ENCODE peak calls at places on chromosomes 5 and 9, in six cellular contexts. J is HCT116, Y is endothelial cell of umbilical vein, W is A549, O is adrenal gland, Z is Peyer's patch. I is an unnamed sample.
A peak's percentile ranks its signal among the peaks of the same experiment; 100 is the strongest.

GRCh38 chr5:32254987-32255900 is 57.5 kb downstream of the MTMR12 start:
- DNase-seq in J (no peak), Y (no peak), W (no peak), O (no peak), Z (no peak), I (peak; percentile 61)

GRCh38 chr5:134228624-134229023 is 2.8 kb upstream of the PPP2CA start:
- DNase-seq in J (no peak), Y (no peak), W (no peak), O (no peak), Z (no peak), I (no peak)

GRCh38 chr5:1089621-1090040 is 22.2 kb downstream of the SLC12A7 start:
- DNase-seq in J (no peak), Y (no peak), W (no peak), O (no peak), Z (no peak), I (no peak)

GRCh38 chr9:5838884-5839571 is 6.1 kb upstream of the ERMP1 start:
- DNase-seq in J (peak; percentile 77), Y (peak; percentile 55), W (peak; percentile 96), O (peak; percentile 77), Z (no peak), I (no peak)

GRCh38 chr5:137070521-137070920 is 428.6 kb downstream of the SPOCK1 start:
- DNase-seq in J (no peak), Y (no peak), W (no peak), O (no peak), Z (no peak), I (no peak)

GRCh38 chr9:3337515-3337914 is 188.3 kb downstream of the RFX3 start:
- DNase-seq in J (peak; percentile 22), Y (peak; percentile 83), W (no peak), O (peak; percentile 25), Z (no peak), I (no peak)

GRCh38 chr9:113564804-113565237 is 101.3 kb downstream of the RGS3 start:
- DNase-seq in J (no peak), Y (no peak), W (no peak), O (no peak), Z (no peak), I (peak; percentile 70)

GRCh38 chr5:173563246-173563645 is 53.2 kb downstream of the BOD1 start:
- DNase-seq in J (no peak), Y (no peak), W (no peak), O (no peak), Z (no peak), I (no peak)

GRCh38 chr5:100776244-100776643 is 126.8 kb downstream of the ST8SIA4 start:
- DNase-seq in J (no peak), Y (no peak), W (no peak), O (no peak), Z (no peak), I (no peak)

GRCh38 chr9:130607640-130608420 is 28.5 kb downstream of the FUBP3 start:
- DNase-seq in J (no peak), Y (no peak), W (no peak), O (peak; percentile 60), Z (no peak), I (no peak)

GRCh38 chr9:77462066-77462465 is 186.1 kb downstream of the GNA14 start:
- DNase-seq in J (no peak), Y (no peak), W (no peak), O (no peak), Z (no peak), I (no peak)

GRCh38 chr9:121711281-121711680 is 59.8 kb downstream of the DAB2IP start:
- DNase-seq in J (no peak), Y (no peak), W (no peak), O (no peak), Z (no peak), I (no peak)

GRCh38 chr5:138138949-138139775 is at the start of gene NME5:
- DNase-seq in J (peak; percentile 48), Y (peak; percentile 64), W (no peak), O (peak; percentile 79), Z (peak; percentile 35), I (peak; percentile 30)

GRCh38 chr5:154049685-154050084 is 10.9 kb downstream of the MFAP3 start:
- DNase-seq in J (no peak), Y (no peak), W (no peak), O (no peak), Z (no peak), I (no peak)

GRCh38 chr5:60210810-60211209 is 317.3 kb upstream of the PDE4D start:
- DNase-seq in J (no peak), Y (no peak), W (no peak), O (no peak), Z (no peak), I (no peak)

GRCh38 chr9:109574061-109574882 is 76.2 kb upstream of the PTPN3 start:
- DNase-seq in J (peak; percentile 38), Y (peak; percentile 52), W (peak; percentile 43), O (peak; percentile 23), Z (no peak), I (no peak)

GRCh38 chr9:84617415-84617814 is 52.1 kb upstream of the NTRK2 start:
- DNase-seq in J (no peak), Y (no peak), W (no peak), O (no peak), Z (no peak), I (no peak)

GRCh38 chr5:73274870-73275756 is 102.1 kb downstream of the TMEM174 start:
- DNase-seq in J (no peak), Y (no peak), W (no peak), O (peak; percentile 26), Z (no peak), I (peak; percentile 70)

GRCh38 chr9:87585456-87585855 is 87.8 kb downstream of the DAPK1 start:
- DNase-seq in J (no peak), Y (no peak), W (no peak), O (no peak), Z (no peak), I (no peak)

GRCh38 chr9:110807956-110808598 is 139.5 kb downstream of the MUSK start:
- DNase-seq in J (no peak), Y (no peak), W (no peak), O (no peak), Z (no peak), I (no peak)

GRCh38 chr9:134412298-134412711 is 86.0 kb downstream of the RXRA start:
- DNase-seq in J (no peak), Y (no peak), W (no peak), O (no peak), Z (no peak), I (no peak)

GRCh38 chr9:20001058-20001457 is 212.2 kb upstream of the SLC24A2 start:
- DNase-seq in J (no peak), Y (no peak), W (no peak), O (no peak), Z (no peak), I (no peak)

GRCh38 chr5:61026004-61026403 is 81.0 kb downstream of the NDUFAF2 start:
- DNase-seq in J (no peak), Y (no peak), W (no peak), O (no peak), Z (no peak), I (no peak)

GRCh38 chr5:119270121-119270565 is 85.7 kb upstream of the TNFAIP8 start:
- DNase-seq in J (no peak), Y (peak; percentile 21), W (no peak), O (no peak), Z (no peak), I (no peak)

GRCh38 chr5:74541381-74541781 is 99.1 kb downstream of the ENC1 start:
- DNase-seq in J (no peak), Y (no peak), W (no peak), O (no peak), Z (no peak), I (peak; percentile 27)

GRCh38 chr5:107959573-107960279 is 289.0 kb upstream of the EFNA5 start:
- DNase-seq in J (no peak), Y (no peak), W (no peak), O (no peak), Z (no peak), I (no peak)

GRCh38 chr9:81318571-81318970 is 370.8 kb downstream of the TLE1 start:
- DNase-seq in J (no peak), Y (peak; percentile 18), W (peak; percentile 36), O (no peak), Z (no peak), I (no peak)

GRCh38 chr5:141420855-141421488 is at the start of gene PCDHGA11:
- DNase-seq in J (peak; percentile 4), Y (peak; percentile 78), W (no peak), O (no peak), Z (peak; percentile 46), I (no peak)
- H3K9me3 ChIP-seq in J (peaks cover 22% of the 10 kb centered on the region), Y (peaks cover 8% of the 10 kb centered on the region), W (peaks cover 68% of the 10 kb centered on the region), O (no peaks in the 10 kb centered on the region), Z (peaks cover 36% of the 10 kb centered on the region), I (peaks cover 80% of the 10 kb centered on the region)

DNA sequence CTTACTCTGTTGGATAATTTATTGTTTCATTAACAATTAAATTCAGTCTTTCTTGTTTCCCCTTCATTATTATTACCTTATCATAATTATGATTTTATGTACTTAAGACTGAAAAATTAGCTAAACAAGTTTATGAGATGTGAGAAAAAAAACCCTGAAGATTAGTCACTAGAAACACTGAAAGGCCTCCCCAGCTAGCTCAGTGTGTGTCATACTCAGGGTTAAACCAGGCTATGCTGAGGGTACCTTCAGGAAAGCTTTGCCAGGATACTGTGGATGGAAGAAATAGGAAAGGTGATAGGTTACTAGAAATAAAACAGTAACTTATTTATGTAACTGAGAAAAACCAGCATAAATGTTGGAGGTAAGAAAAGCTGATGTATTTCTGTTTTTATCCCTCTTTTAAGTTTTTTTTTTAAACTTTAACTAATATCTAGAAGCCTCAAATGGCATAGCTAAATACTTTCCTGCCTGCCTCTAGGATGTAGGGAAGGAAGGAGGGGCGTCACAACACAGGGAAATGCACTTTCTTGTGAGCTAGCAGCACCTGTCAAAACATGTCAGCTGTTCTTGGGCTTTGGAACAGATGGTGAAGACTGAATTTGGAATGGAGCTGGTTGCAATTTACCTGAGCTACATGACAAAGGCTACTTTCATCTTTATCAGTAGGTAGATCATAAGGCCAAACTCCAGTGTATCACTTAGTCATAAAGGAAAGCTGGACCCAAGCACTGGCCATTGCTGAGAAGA is 24.2 kb downstream of the NMRK1 start:
- DNase-seq in J (no peak), Y (no peak), W (no peak), O (no peak), Z (no peak), I (no peak)
- H3K27ac ChIP-seq in J (no peak overlapping the region), Y (no peak overlapping the region), W (no peak overlapping the region), O (no peak overlapping the region), Z (no peak overlapping the region), I (no peak overlapping the region)

GRCh38 chr9:127979015-127979332 is 1.8 kb downstream of the EEIG1 start:
- DNase-seq in J (no peak), Y (no peak), W (no peak), O (no peak), Z (no peak), I (no peak)

GRCh38 chr9:127980706-127981558 is at the start of gene EEIG1:
- DNase-seq in J (peak; percentile 61), Y (peak; percentile 94), W (peak; percentile 88), O (peak; percentile 95), Z (peak; percentile 96), I (peak; percentile 92)

GRCh38 chr9:127981559-127982121 is 851 bp upstream of the EEIG1 start:
- DNase-seq in J (no peak), Y (no peak), W (no peak), O (no peak), Z (no peak), I (no peak)

GRCh38 chr9:127979333-127980055 is 1.3 kb downstream of the EEIG1 start:
- DNase-seq in J (no peak), Y (peak; percentile 51), W (no peak), O (peak; percentile 75), Z (peak; percentile 81), I (no peak)

GRCh38 chr9:127980056-127980705 is 608 bp downstream of the EEIG1 start:
- DNase-seq in J (no peak), Y (peak; percentile 33), W (no peak), O (no peak), Z (peak; percentile 75), I (no peak)
- TF ChIP-seq POLR2A in J (no peak), Y (no peak), W (peak; percentile 86), O (no peak), Z (peak; percentile 91), I (no peak)

GRCh38 chr9:78970375-78970774 is 601.4 kb upstream of the TLE4 start:
- DNase-seq in J (no peak), Y (no peak), W (no peak), O (no peak), Z (no peak), I (no peak)
- H3K9me3 ChIP-seq in J (no peaks in the 10 kb centered on the region), Y (no peaks in the 10 kb centered on the region), W (no peaks in the 10 kb centered on the region), O (no peaks in the 10 kb centered on the region), Z (no peaks in the 10 kb centered on the region), I (no peaks in the 10 kb centered on the region)